ENCODE peak calls at places on chromosome 2, in nine cellular contexts. C is breast epithelium, R is uterus, X is NB4, Z is fibroblast of mammary gland, P is A549, F is adrenal gland, T is progenitor cell of endocrine pancreas, W is neural crest cell. K is an unnamed sample.

GRCh38 chr2:239955989-239956817 is 68.9 kb downstream of the NDUFA10 start:
- DNase-seq in C (no peak), R (no peak), X (no peak), Z (no peak), P (no peak), F (no peak), T (no peak), W (no peak), K (no peak)

GRCh38 chr2:241412144-241412543 is 56.1 kb downstream of the FARP2 start:
- DNase-seq in C (no peak), R (no peak), X (peak; percentile 49), Z (peak; percentile 90), P (peak; percentile 12), F (no peak), T (no peak), W (no peak), K (no peak)

GRCh38 chr2:207253946-207254345 is 88.2 kb upstream of the KLF7 start:
- DNase-seq in C (no peak), R (no peak), X (no peak), Z (peak; percentile 93), P (peak; percentile 69), F (no peak), T (no peak), W (no peak), K (no peak)

GRCh38 chr2:141029424-141030078 is 1101.3 kb downstream of the LRP1B start:
- DNase-seq in C (no peak), R (no peak), X (no peak), Z (no peak), P (no peak), F (no peak), T (no peak), W (no peak), K (no peak)

GRCh38 chr2:170717599-170717963 is 2.4 kb downstream of the SP5 start:
- DNase-seq in C (no peak), R (no peak), X (no peak), Z (no peak), P (no peak), F (no peak), T (no peak), W (no peak), K (no peak)

GRCh38 chr2:102886216-102886893 is 124.5 kb downstream of the TMEM182 start:
- DNase-seq in C (no peak), R (no peak), X (no peak), Z (no peak), P (no peak), F (no peak), T (no peak), W (no peak), K (no peak)

GRCh38 chr2:159137511-159138101 is 148.9 kb downstream of the WDSUB1 start:
- DNase-seq in C (no peak), R (no peak), X (no peak), Z (peak; percentile 24), P (no peak), F (no peak), T (no peak), W (no peak), K (no peak)

GRCh38 chr2:96264656-96265348 is 995 bp downstream of the TMEM127 start:
- DNase-seq in C (no peak), R (no peak), X (peak; percentile 73), Z (peak; percentile 28), P (no peak), F (no peak), T (peak; percentile 29), W (peak; percentile 28), K (no peak)

GRCh38 chr2:128500136-128500800 is 181.6 kb upstream of the HS6ST1 start:
- DNase-seq in C (no peak), R (no peak), X (peak; percentile 51), Z (no peak), P (no peak), F (no peak), T (no peak), W (no peak), K (peak; percentile 17)

GRCh38 chr2:199588054-199588453 is 130.3 kb upstream of the SATB2 start:
- DNase-seq in C (no peak), R (no peak), X (no peak), Z (no peak), P (no peak), F (no peak), T (no peak), W (no peak), K (no peak)

GRCh38 chr2:69663860-69664259 is 20.3 kb upstream of the AAK1 start:
- DNase-seq in C (no peak), R (no peak), X (no peak), Z (no peak), P (no peak), F (no peak), T (no peak), W (no peak), K (no peak)

GRCh38 chr2:230981704-230982103 is 14.2 kb upstream of the SPATA3 start:
- DNase-seq in C (no peak), R (no peak), X (no peak), Z (no peak), P (no peak), F (no peak), T (no peak), W (no peak), K (no peak)

GRCh38 chr2:74128206-74128605 is 19.5 kb downstream of the BOLA3 start:
- DNase-seq in C (no peak), R (no peak), X (no peak), Z (peak; percentile 8), P (no peak), F (no peak), T (no peak), W (no peak), K (no peak)

DNA sequence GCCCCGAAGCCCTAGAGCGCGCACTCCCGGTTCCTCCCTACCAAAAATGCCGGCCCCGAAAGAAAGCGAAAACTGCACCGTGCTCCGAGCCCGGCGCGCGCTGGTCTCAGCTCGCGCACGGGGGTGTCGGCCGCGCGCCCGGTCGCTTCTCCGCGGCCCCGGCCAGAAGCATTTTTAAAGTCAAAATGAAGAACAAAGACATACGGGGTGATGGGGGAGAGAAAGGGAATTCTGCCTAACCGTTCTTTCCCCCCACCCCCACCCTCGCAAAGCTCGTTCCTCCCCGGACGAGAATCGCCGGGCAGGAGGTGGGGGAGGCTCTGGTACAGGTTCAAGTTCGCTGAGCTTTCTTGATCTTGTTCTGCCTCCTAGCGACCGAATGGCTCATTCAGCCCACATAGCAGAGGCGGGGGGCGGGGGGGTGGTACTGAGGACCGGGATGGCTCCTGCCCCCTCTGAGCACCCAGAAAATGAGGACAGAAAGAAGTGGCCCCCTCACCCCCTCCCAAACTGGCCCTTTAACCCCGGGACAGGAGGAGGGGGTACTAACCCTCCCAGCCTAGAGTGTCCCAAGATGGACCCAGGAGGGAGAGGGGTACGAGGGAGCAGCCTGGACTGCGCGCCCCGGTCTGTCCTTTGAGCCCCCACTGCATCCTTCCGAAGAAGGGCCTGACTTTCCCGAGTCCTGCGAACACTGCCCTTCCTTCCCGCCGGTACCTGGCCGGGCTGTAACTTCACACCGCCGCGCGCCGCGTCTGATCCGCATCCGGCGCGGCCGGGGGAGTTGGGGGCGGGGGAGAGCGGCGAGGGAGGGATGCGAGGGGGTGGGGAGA is 3.1 kb downstream of the BCL11A start:
- DNase-seq in C (peak; percentile 66), R (peak; percentile 49), X (peak; percentile 96), Z (peak; percentile 56), P (peak; percentile 75), F (peak; percentile 86), T (peak; percentile 61), W (peak; percentile 42), K (peak; percentile 85)
- TF ChIP-seq CTCF in C (peak; percentile 63), R (no peak), X (peak; percentile 59), Z (peak; percentile 42), P (peak; percentile 82), F (peak; percentile 63), T (peak; percentile 74), W (peak; percentile 77), K (peak; percentile 92)

DNA sequence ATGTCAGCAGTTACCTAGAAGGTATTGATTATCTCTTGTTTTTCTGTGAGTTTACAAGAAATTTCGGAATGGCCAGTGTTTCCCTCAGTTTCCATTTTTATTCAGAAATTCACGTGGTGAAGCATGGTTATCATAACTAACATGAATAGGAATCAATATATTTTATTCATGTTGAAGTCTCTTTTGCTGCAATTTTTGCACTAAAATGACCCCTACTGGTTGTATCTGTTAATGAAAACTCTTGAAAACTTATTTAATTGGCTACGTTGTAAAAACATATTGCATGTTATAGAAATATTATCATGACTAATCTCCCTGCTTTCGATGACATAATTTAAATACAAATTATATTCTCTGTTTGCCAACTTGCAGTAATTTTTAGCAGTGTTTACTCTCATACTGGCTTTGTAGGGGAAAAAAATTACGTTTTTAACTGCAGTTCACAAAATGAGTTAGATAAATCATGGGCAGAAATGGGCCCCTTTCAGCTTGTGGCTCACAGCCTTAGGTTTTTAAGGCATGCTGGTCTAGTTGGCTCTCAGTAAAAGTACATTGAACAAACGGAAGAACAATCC is 3.5 kb downstream of the CRIM1 start:
- DNase-seq in C (no peak), R (no peak), X (peak; percentile 26), Z (peak; percentile 37), P (no peak), F (no peak), T (no peak), W (no peak), K (no peak)
- TF ChIP-seq CTCF in C (peak; percentile 34), R (peak; percentile 34), X (no peak), Z (peak; percentile 30), P (peak; percentile 50), F (peak; percentile 30), T (peak; percentile 54), W (peak; percentile 63), K (peak; percentile 41)

DNA sequence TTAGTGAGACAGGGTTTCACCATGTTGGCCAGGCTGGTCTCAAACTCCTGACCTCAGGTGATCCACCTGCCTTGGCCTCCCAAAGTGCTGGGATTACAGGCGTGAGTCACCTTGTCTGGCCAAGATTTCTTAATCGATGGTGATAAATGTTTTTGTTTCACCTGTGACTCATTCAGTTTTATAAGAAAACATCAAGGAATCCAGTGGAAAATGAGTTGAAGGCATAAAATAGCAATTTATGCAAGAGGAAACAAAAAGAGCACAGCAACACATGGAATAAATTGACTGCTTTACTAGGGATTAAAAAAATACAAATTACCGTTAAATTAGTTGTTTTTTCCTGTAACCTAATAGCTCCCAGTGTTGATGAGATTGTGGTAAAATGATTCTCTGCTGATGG is 80.2 kb downstream of the CDK15 start:
- DNase-seq in C (no peak), R (no peak), X (no peak), Z (peak; percentile 75), P (peak; percentile 16), F (no peak), T (no peak), W (no peak), K (no peak)
- TF ChIP-seq CTCF in C (no peak), R (no peak), X (no peak), Z (no peak), P (no peak), F (no peak), T (no peak), W (no peak), K (no peak)

GRCh38 chr2:2763351-2763997 is 432.4 kb upstream of the MYT1L start:
- DNase-seq in C (no peak), R (no peak), X (no peak), Z (no peak), P (no peak), F (no peak), T (no peak), W (no peak), K (no peak)
- TF ChIP-seq CTCF in C (no peak), R (no peak), X (no peak), Z (no peak), P (no peak), F (no peak), T (no peak), W (no peak), K (no peak)

K was measured in CD14-positive monocyte.